ENCODE peak calls at places on chromosomes 4 and X, in five cellular contexts. X is HepG2, L is K562, Q is GM12878, C is H1. I is an unnamed sample.

GRCh38 chr4:175614880-175615279 is 197.2 kb downstream of the GPM6A start:
- DNase-seq in C (no peak), X (no peak), Q (no peak), L (no peak), I (no peak)

GRCh38 chrX:126770179-126770578 is 49.4 kb upstream of the PRR32 start:
- DNase-seq in X (no peak), C (no peak), Q (no peak), L (peak), I (peak)

GRCh38 chr4:70772929-70773555 is 51.3 kb downstream of the RUFY3 start:
- DNase-seq in L (no peak), Q (no peak), X (no peak), C (no peak), I (no peak)

GRCh38 chr4:118824141-118824540 is 11.8 kb downstream of the SEC24D start:
- DNase-seq in Q (no peak), L (no peak), X (no peak), C (no peak), I (no peak)

GRCh38 chr4:110622841-110623709 is at the start of gene PITX2:
- DNase-seq in X (no peak), C (peak), Q (no peak), L (peak), I (no peak)

GRCh38 chr4:123672987-123673386 is 276.4 kb downstream of the SPRY1 start:
- DNase-seq in X (no peak), C (no peak), L (no peak), Q (no peak), I (peak)

GRCh38 chr4:113248320-113248719 is 198.9 kb downstream of the ANK2 start:
- DNase-seq in X (peak), Q (no peak), C (peak), L (no peak), I (no peak)

GRCh38 chr4:26032572-26033320 is 118.7 kb downstream of the SMIM20 start:
- DNase-seq in Q (no peak), C (no peak), L (no peak), X (peak), I (no peak)

GRCh38 chr4:4647041-4647440 is 105.2 kb upstream of the STX18 start:
- DNase-seq in L (no peak), X (no peak), Q (no peak), C (no peak), I (no peak)

GRCh38 chrX:3094261-3094660 is 53.0 kb downstream of the ARSF start:
- DNase-seq in X (no peak), L (no peak), C (no peak), Q (no peak), I (peak)

GRCh38 chr4:173018446-173018845 is 150.2 kb upstream of the GALNT7 start:
- DNase-seq in Q (no peak), C (no peak), X (no peak), L (no peak), I (no peak)

GRCh38 chr4:75254745-75255144 is 259.5 kb downstream of the RCHY1 start:
- DNase-seq in L (no peak), X (no peak), C (no peak), Q (no peak), I (no peak)

GRCh38 chrX:120736989-120737388 is 107.1 kb upstream of the C1GALT1C1 start:
- DNase-seq in X (no peak), C (no peak), Q (no peak), L (no peak), I (peak)

GRCh38 chrX:15988661-15989603 is 134.3 kb upstream of the AP1S2 start:
- DNase-seq in L (no peak), C (no peak), X (no peak), Q (no peak), I (no peak)

GRCh38 chr4:87843936-87844335 is 11.2 kb downstream of the MEPE start:
- DNase-seq in Q (no peak), L (no peak), C (no peak), X (no peak), I (no peak)

GRCh38 chr4:47349323-47349722 is 114.2 kb downstream of the COMMD8 start:
- DNase-seq in C (no peak), L (no peak), X (no peak), Q (no peak), I (no peak)

GRCh38 chr4:42515156-42515884 is 118.0 kb downstream of the SHISA3 start:
- DNase-seq in Q (no peak), X (no peak), L (no peak), C (no peak), I (no peak)

GRCh38 chr4:10108818-10109783 is 7.5 kb downstream of the WDR1 start:
- DNase-seq in L (no peak), X (no peak), C (no peak), Q (no peak), I (no peak)

GRCh38 chr4:164700471-164700870 is 53.5 kb upstream of the SMIM31 start:
- DNase-seq in Q (no peak), L (no peak), C (peak), X (peak), I (peak)

GRCh38 chr4:118120120-118120760 is 86.0 kb downstream of the NDST3 start:
- DNase-seq in C (no peak), L (no peak), X (no peak), Q (no peak), I (no peak)

GRCh38 chr4:20592666-20593065 is 107.6 kb upstream of the PACRGL start:
- DNase-seq in C (no peak), Q (no peak), L (no peak), X (no peak), I (no peak)

GRCh38 chrX:103311401-103311785 is 603 bp upstream of the BEX2 start:
- DNase-seq in X (no peak), L (no peak), C (no peak), Q (no peak), I (no peak)

GRCh38 chr4:94550352-94550751 is 98.6 kb downstream of the PDLIM5 start:
- DNase-seq in C (no peak), X (no peak), Q (no peak), L (peak), I (no peak)

GRCh38 chrX:10900585-10901289 is 210.4 kb upstream of the HCCS start:
- DNase-seq in Q (no peak), L (no peak), X (peak), C (no peak), I (peak)

GRCh38 chr4:46931981-46932380 is 22.9 kb upstream of the COX7B2 start:
- DNase-seq in L (no peak), Q (peak), C (no peak), X (peak), I (peak)

GRCh38 chr4:77031544-77031943 is 44.2 kb downstream of the CCNI start:
- DNase-seq in Q (no peak), L (no peak), X (no peak), C (no peak), I (no peak)

GRCh38 chrX:110989869-110990268 is 106.1 kb upstream of the PAK3 start:
- DNase-seq in X (no peak), Q (no peak), C (no peak), L (no peak), I (no peak)

GRCh38 chr4:41256740-41257256 is at the start of gene UCHL1:
- DNase-seq in L (no peak), X (no peak), C (peak), Q (no peak), I (peak)

GRCh38 chr4:163166041-163166579 is 580 bp downstream of the NAF1 start:
- DNase-seq in Q (no peak), X (peak), C (peak), L (peak), I (peak)

GRCh38 chr4:108030332-108030731 is 40.6 kb downstream of the HADH start:
- DNase-seq in Q (no peak), X (peak), C (no peak), L (peak), I (peak)

GRCh38 chr4:186712690-186713089 is 11.0 kb downstream of the FAT1 start:
- DNase-seq in L (no peak), X (no peak), C (no peak), Q (no peak), I (no peak)

GRCh38 chr4:41120297-41121217 is 93.8 kb downstream of the APBB2 start:
- DNase-seq in C (no peak), Q (no peak), X (no peak), L (no peak), I (no peak)

GRCh38 chr4:76905521-76905920 is 7.6 kb upstream of the SOWAHB start:
- DNase-seq in X (no peak), C (no peak), L (no peak), Q (no peak), I (no peak)

GRCh38 chrX:10166731-10167149 is 10.0 kb downstream of the CLCN4 start:
- DNase-seq in X (peak), L (no peak), C (no peak), Q (no peak), I (no peak)

GRCh38 chr4:176188654-176189053 is 6.7 kb downstream of the SPATA4 start:
- DNase-seq in Q (no peak), L (no peak), X (no peak), C (no peak), I (no peak)

GRCh38 chr4:15893967-15894366 is 44.6 kb downstream of the FGFBP1 start:
- DNase-seq in Q (no peak), C (no peak), X (no peak), L (no peak), I (peak)

GRCh38 chr4:57023104-57023503 is 44.4 kb downstream of the POLR2B start:
- DNase-seq in X (no peak), L (no peak), C (no peak), Q (no peak), I (no peak)

GRCh38 chr4:8473920-8474590 is 33.5 kb downstream of the TRMT44 start:
- DNase-seq in C (no peak), X (no peak), Q (no peak), L (no peak), I (no peak)

GRCh38 chr4:78057600-78058560 is 757 bp downstream of the FRAS1 start:
- DNase-seq in X (peak), Q (no peak), C (peak), L (no peak), I (peak)

DNA sequence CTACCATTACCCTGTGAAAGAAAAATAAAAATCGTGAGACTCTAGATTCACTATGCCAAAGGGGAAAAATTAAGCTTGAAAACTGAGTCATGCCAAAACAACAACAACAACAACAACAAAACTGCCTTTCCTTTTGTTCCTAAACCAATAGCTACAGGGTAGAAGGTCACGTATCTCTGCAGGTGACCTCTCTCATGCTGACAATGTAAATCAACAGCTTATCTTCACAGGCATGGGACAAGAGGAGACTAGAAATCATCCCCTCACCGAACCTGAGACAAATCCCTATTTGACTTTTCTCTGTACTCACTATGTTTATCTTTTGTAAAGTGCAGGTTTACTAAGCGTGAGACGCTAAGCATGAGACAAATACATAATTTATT is 20.5 kb upstream of the AADAT start:
- DNase-seq in X (no peak), L (no peak), Q (no peak), C (no peak), I (no peak)
- TF ChIP-seq MAX in X (no peak), L (no peak), Q (no peak), C (no peak), I (no peak)

GRCh38 chrX:41447897-41448296 is 754 bp downstream of the NYX start:
- DNase-seq in C (no peak), X (no peak), Q (no peak), L (no peak), I (no peak)

GRCh38 chrX:41442824-41443560 is 4.2 kb upstream of the NYX start:
- DNase-seq in L (no peak), C (no peak), X (no peak), Q (no peak), I (no peak)

GRCh38 chrX:41445171-41445570 is 2.0 kb upstream of the NYX start:
- DNase-seq in Q (no peak), C (no peak), L (no peak), X (no peak), I (no peak)

GRCh38 chrX:41445781-41446358 is 1.3 kb upstream of the NYX start:
- DNase-seq in X (no peak), C (no peak), L (no peak), Q (no peak), I (no peak)

GRCh38 chrX:41441934-41442823 is 5.0 kb upstream of the NYX start:
- DNase-seq in L (peak), X (peak), Q (peak), C (peak), I (peak)
- TF ChIP-seq USF2 in L (no peak), X (no peak), Q (no peak), C (no peak), I (no peak)

GRCh38 chr4:52783069-52783468 is 31.8 kb upstream of the ERVMER34-1 start:
- DNase-seq in Q (no peak), L (no peak), C (no peak), X (no peak), I (no peak)

GRCh38 chr4:52780206-52780605 is 29.0 kb upstream of the ERVMER34-1 start:
- DNase-seq in X (no peak), C (no peak), L (no peak), Q (no peak), I (no peak)

GRCh38 chr4:52780627-52781354 is 29.6 kb upstream of the ERVMER34-1 start:
- DNase-seq in X (no peak), L (peak), C (no peak), Q (no peak), I (no peak)
- TF ChIP-seq CEBPB in X (no peak), L (no peak), C (no peak), Q (no peak), I (no peak)

GRCh38 chrX:49002091-49002935 is at the start of gene GRIPAP1:
- DNase-seq in X (peak), C (peak), Q (peak), L (peak), I (peak)
- TF ChIP-seq MAX in X (peak), C (no peak), Q (no peak), L (no peak), I (peak)

GRCh38 chrX:63453571-63453970 is 102.4 kb upstream of the SPIN4 start:
- DNase-seq in X (peak), Q (no peak), C (no peak), L (no peak), I (no peak)

DNA sequence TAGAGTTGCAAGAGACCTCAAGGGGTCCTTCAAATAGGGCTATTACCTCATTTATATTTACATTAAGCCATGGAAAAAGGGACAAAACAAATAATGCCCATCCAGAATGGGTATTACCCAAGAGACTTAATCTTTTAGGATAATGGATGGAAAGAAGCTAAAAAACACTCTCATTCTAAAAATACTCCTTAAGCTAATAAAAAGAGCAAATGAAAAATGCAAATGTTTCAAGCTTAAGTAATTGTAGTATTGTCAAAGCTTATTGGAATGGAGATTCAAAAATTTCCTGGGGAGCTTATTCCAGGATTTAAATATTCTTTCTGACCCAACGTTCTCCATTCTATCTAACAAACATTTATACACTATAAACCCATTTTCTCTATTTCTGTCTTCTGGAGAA is 107.8 kb upstream of the SPIN4 start:
- DNase-seq in Q (no peak), X (no peak), L (no peak), C (no peak), I (no peak)
- TF ChIP-seq USF2 in Q (no peak), X (no peak), L (no peak), C (no peak), I (no peak)

GRCh38 chr4:154416183-154416543 is 75.4 kb downstream of the DCHS2 start:
- DNase-seq in L (peak), Q (no peak), X (peak), C (peak), I (peak)
- TF ChIP-seq CEBPB in L (no peak), Q (no peak), X (no peak), C (no peak), I (no peak)

GRCh38 chr4:13535118-13535517 is 9.2 kb downstream of the NKX3-2 start:
- DNase-seq in C (peak), Q (no peak), X (no peak), L (no peak), I (no peak)
- TF ChIP-seq MAX in C (no peak), Q (no peak), X (no peak), L (no peak), I (no peak)

DNA sequence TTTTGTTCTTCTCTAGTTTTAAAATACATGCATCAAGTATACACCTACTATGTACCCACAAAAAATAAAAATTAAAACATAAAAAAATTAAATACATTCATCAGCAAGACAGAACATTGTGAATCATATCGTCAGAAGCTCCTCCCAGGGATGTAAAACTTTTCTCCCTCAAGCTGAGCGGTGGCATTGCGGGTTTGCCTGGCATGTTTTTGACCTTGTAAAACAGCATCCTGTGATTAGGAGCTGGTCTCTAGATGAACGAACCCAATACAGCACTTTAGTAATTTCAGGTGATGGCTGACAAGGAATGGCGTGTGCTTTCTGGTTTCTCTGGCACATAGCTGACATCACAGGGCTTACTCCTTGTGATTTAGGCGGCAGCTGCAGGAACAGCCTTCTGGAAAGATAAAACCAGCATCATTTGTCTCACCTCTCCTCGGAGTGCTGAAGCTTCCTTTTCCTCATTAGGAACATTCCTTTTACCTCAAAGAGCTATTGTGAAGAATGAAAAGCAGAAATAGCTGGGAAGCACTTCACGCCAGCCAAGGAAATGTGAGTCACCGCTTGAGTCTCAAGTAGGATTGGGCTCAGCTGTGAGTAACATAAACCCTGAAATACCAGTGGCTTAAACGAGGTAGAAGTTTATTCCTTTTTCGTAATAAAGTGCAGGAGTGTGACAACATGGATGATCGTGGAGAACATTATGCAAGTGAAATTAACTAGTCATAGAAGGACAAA is 44.3 kb downstream of the NYX start:
- DNase-seq in Q (no peak), C (no peak), X (no peak), L (no peak), I (peak)
- TF ChIP-seq USF2 in Q (no peak), C (no peak), X (no peak), L (no peak), I (no peak)